ENCODE peak calls at places on chromosomes 6 and 20, in nine cellular contexts. Z is epithelial cell of proximal tubule, Y is left ventricle myocardium superior, W is D341Med, A is heart right ventricle, F is T-helper 1 cell, I is esophagus squamous epithelium, X is adrenal gland, B is hypothalamus. T is an unnamed sample.

GRCh38 chr6:95768539-95768938 is 191.2 kb downstream of the MANEA start:
- DNase-seq in Z (no peak), Y (no peak), W (no peak), A (no peak), F (no peak), I (no peak), X (no peak), B (no peak), T (no peak)

GRCh38 chr20:53216856-53217576 is 244.9 kb downstream of the TSHZ2 start:
- DNase-seq in Z (no peak), Y (peak), W (peak), A (peak), F (peak), I (peak), X (peak), B (peak), T (no peak)

GRCh38 chr20:48153523-48153922 is 368.2 kb upstream of the SULF2 start:
- DNase-seq in Z (no peak), Y (no peak), W (no peak), A (no peak), F (no peak), I (no peak), X (no peak), B (no peak), T (no peak)

GRCh38 chr6:119479860-119480655 is 130.5 kb upstream of the MAN1A1 start:
- DNase-seq in Z (peak), Y (no peak), W (no peak), A (no peak), F (no peak), I (no peak), X (peak), B (no peak), T (no peak)

GRCh38 chr6:148577687-148578488 is 168.9 kb upstream of the UST start:
- DNase-seq in Z (no peak), Y (peak), W (peak), A (peak), F (peak), I (no peak), X (peak), B (peak), T (no peak)

GRCh38 chr6:74091133-74091793 is 395.3 kb downstream of the CD109 start:
- DNase-seq in Z (peak), Y (no peak), W (peak), A (no peak), F (no peak), I (no peak), X (peak), B (no peak), T (no peak)

GRCh38 chr6:3294921-3295871 is 36.4 kb downstream of the PSMG4 start:
- DNase-seq in Z (no peak), Y (peak), W (peak), A (no peak), F (no peak), I (no peak), X (no peak), B (no peak), T (no peak)

GRCh38 chr20:64238115-64238825 is 17.3 kb upstream of the PCMTD2 start:
- DNase-seq in Z (no peak), Y (no peak), W (no peak), A (no peak), F (no peak), I (no peak), X (no peak), B (no peak), T (no peak)

GRCh38 chr6:156402628-156403027 is 374.6 kb upstream of the ARID1B start:
- DNase-seq in Z (no peak), Y (no peak), W (no peak), A (no peak), F (no peak), I (no peak), X (no peak), B (no peak), T (no peak)

GRCh38 chr6:63441266-63441956 is 121.6 kb upstream of the LGSN start:
- DNase-seq in Z (no peak), Y (no peak), W (no peak), A (no peak), F (no peak), I (no peak), X (no peak), B (no peak), T (no peak)

GRCh38 chr6:146790561-146791091 is 191.9 kb downstream of the ADGB start:
- DNase-seq in Z (no peak), Y (no peak), W (no peak), A (no peak), F (no peak), I (no peak), X (no peak), B (no peak), T (no peak)

GRCh38 chr6:36933102-36933501 is 21.4 kb upstream of the PI16 start:
- DNase-seq in Z (no peak), Y (no peak), W (no peak), A (no peak), F (no peak), I (no peak), X (no peak), B (no peak), T (no peak)

GRCh38 chr6:118252474-118252873 is 295.6 kb upstream of the PLN start:
- DNase-seq in Z (no peak), Y (no peak), W (no peak), A (no peak), F (no peak), I (no peak), X (no peak), B (no peak), T (no peak)

GRCh38 chr6:167811689-167812487 is 14.8 kb upstream of the AFDN start:
- DNase-seq in Z (no peak), Y (no peak), W (no peak), A (no peak), F (no peak), I (no peak), X (no peak), B (no peak), T (no peak)

GRCh38 chr6:55578537-55579363 is at the start of gene HMGCLL1:
- DNase-seq in Z (no peak), Y (peak), W (peak), A (peak), F (no peak), I (no peak), X (no peak), B (peak), T (no peak)

GRCh38 chr6:132511836-132512230 is 1.1 kb downstream of the STX7 start:
- DNase-seq in Z (no peak), Y (no peak), W (no peak), A (no peak), F (no peak), I (no peak), X (no peak), B (no peak), T (no peak)

GRCh38 chr20:13661070-13661687 is 22.4 kb upstream of the TASP1 start:
- DNase-seq in Z (no peak), Y (no peak), W (no peak), A (no peak), F (no peak), I (no peak), X (no peak), B (no peak), T (no peak)

GRCh38 chr6:85418059-85418458 is 31.8 kb upstream of the NT5E start:
- DNase-seq in Z (no peak), Y (no peak), W (no peak), A (no peak), F (no peak), I (no peak), X (no peak), B (no peak), T (no peak)

GRCh38 chr6:85015396-85015990 is 251.1 kb upstream of the TBX18 start:
- DNase-seq in Z (peak), Y (peak), W (peak), A (peak), F (no peak), I (no peak), X (peak), B (no peak), T (no peak)

GRCh38 chr6:42193491-42193894 is 1.3 kb downstream of the GUCA1B start:
- DNase-seq in Z (no peak), Y (no peak), W (no peak), A (no peak), F (no peak), I (no peak), X (peak), B (no peak), T (no peak)

GRCh38 chr20:22576273-22576672 is 8.1 kb downstream of the FOXA2 start:
- DNase-seq in Z (no peak), Y (no peak), W (no peak), A (no peak), F (no peak), I (no peak), X (no peak), B (no peak), T (no peak)

GRCh38 chr20:44402391-44403193 is 47.1 kb downstream of the HNF4A start:
- DNase-seq in Z (no peak), Y (no peak), W (no peak), A (no peak), F (no peak), I (no peak), X (no peak), B (no peak), T (no peak)

GRCh38 chr6:131727467-131727866 is 16.6 kb upstream of the CTAGE9 start:
- DNase-seq in Z (no peak), Y (no peak), W (no peak), A (no peak), F (no peak), I (no peak), X (no peak), B (no peak), T (no peak)

GRCh38 chr6:158389188-158389919 is 77.1 kb downstream of the TULP4 start:
- DNase-seq in Z (no peak), Y (no peak), W (no peak), A (no peak), F (no peak), I (no peak), X (no peak), B (no peak), T (no peak)

GRCh38 chr6:151882206-151882605 is 74.7 kb downstream of the ESR1 start:
- DNase-seq in Z (no peak), Y (no peak), W (no peak), A (no peak), F (no peak), I (no peak), X (no peak), B (no peak), T (no peak)

GRCh38 chr6:100775667-100776066 is 105.5 kb downstream of the ASCC3 start:
- DNase-seq in Z (no peak), Y (no peak), W (no peak), A (no peak), F (no peak), I (no peak), X (no peak), B (no peak), T (no peak)

GRCh38 chr6:127210725-127211124 is 55.9 kb upstream of the RNF146 start:
- DNase-seq in Z (no peak), Y (no peak), W (no peak), A (no peak), F (no peak), I (no peak), X (no peak), B (no peak), T (no peak)

GRCh38 chr20:11522359-11522758 is 395.3 kb upstream of the BTBD3 start:
- DNase-seq in Z (no peak), Y (no peak), W (no peak), A (no peak), F (no peak), I (no peak), X (no peak), B (no peak), T (no peak)

GRCh38 chr20:23111307-23111943 is 25.3 kb upstream of the CD93 start:
- DNase-seq in Z (no peak), Y (no peak), W (no peak), A (no peak), F (no peak), I (no peak), X (no peak), B (no peak), T (no peak)